ENCODE peak calls at places on chromosomes 13 and 19, in six cellular contexts. Z is astrocyte; E is NCI-H774; C is T-cell; O is hypothalamus; M is activated CD4-positive, alpha-beta T cell treated with anti-CD3 and anti-CD28 coated beads, Interleukin-2, amount 50 U/mL, for 1 hour. T is an unnamed sample.

GRCh38 chr19:47296036-47296435 is 13.6 kb upstream of the C5AR1 start:
- DNase-seq in Z (peak; percentile 39), E (peak; percentile 73), C (peak; percentile 62), O (no peak), M (peak; percentile 71), T (peak; percentile 77)

GRCh38 chr19:56348289-56348877 is 33.7 kb upstream of the ZSCAN5A start:
- DNase-seq in Z (no peak), E (no peak), C (no peak), O (no peak), M (no peak), T (no peak)

GRCh38 chr19:38736036-38736412 is 8.2 kb downstream of the CAPN12 start:
- DNase-seq in Z (no peak), E (peak; percentile 34), C (peak; percentile 43), O (no peak), M (peak; percentile 60), T (no peak)

GRCh38 chr19:10625003-10625761 is at the start of gene SLC44A2:
- DNase-seq in Z (peak; percentile 6), E (peak; percentile 83), C (no peak), O (peak; percentile 67), M (no peak), T (no peak)

GRCh38 chr19:1826557-1827521 is 14.8 kb upstream of the ATP8B3 start:
- DNase-seq in Z (no peak), E (no peak), C (no peak), O (no peak), M (no peak), T (no peak)

GRCh38 chr13:84609716-84610115 is 727.4 kb upstream of the SLITRK1 start:
- DNase-seq in Z (peak; percentile 80), E (no peak), C (no peak), O (no peak), M (no peak), T (no peak)

GRCh38 chr19:10339380-10339960 is at the start of gene ICAM3:
- DNase-seq in Z (no peak), E (no peak), C (peak; percentile 51), O (no peak), M (peak; percentile 45), T (no peak)

GRCh38 chr13:47499358-47500150 is 501.5 kb downstream of the SUCLA2 start:
- DNase-seq in Z (peak; percentile 85), E (no peak), C (no peak), O (no peak), M (no peak), T (no peak)

GRCh38 chr19:28746486-28746885 is 466.5 kb downstream of the UQCRFS1 start:
- DNase-seq in Z (no peak), E (no peak), C (no peak), O (no peak), M (no peak), T (no peak)

GRCh38 chr19:55689366-55690108 is 14.5 kb downstream of the EPN1 start:
- DNase-seq in Z (no peak), E (no peak), C (no peak), O (no peak), M (no peak), T (no peak)